ENCODE peak calls at places on chromosomes 7 and 10, in four cellular contexts. R is PC-9, F is body of pancreas, N is mammary epithelial cell. U is an unnamed sample.
A peak's percentile ranks its signal among the peaks of the same experiment; 100 is the strongest.

GRCh38 chr7:158683541-158683940 is 21.1 kb downstream of the NCAPG2 start:
- DNase-seq in R (no peak), F (no peak), N (no peak), U (no peak)

GRCh38 chr7:42272793-42273665 is 36.0 kb upstream of the GLI3 start:
- DNase-seq in R (no peak), F (no peak), N (peak; percentile 76), U (no peak)

GRCh38 chr7:135447783-135448182 is 62.1 kb downstream of the CNOT4 start:
- DNase-seq in R (no peak), F (peak; percentile 19), N (no peak), U (no peak)

GRCh38 chr10:43963793-43964425 is 315.2 kb upstream of the ZNF32 start:
- DNase-seq in R (no peak), F (no peak), N (no peak), U (no peak)

GRCh38 chr10:52443419-52444388 is 129.6 kb downstream of the DKK1 start:
- DNase-seq in R (peak; percentile 91), F (no peak), N (peak; percentile 98), U (no peak)

GRCh38 chr7:133668296-133669060 is 415.6 kb downstream of the EXOC4 start:
- DNase-seq in R (no peak), F (no peak), N (no peak), U (no peak)

GRCh38 chr7:24135003-24135817 is 148.8 kb upstream of the NPY start:
- DNase-seq in R (no peak), F (no peak), N (no peak), U (no peak)

GRCh38 chr7:157895520-157896375 is 558.9 kb downstream of the DNAJB6 start:
- DNase-seq in R (no peak), F (no peak), N (no peak), U (no peak)

GRCh38 chr7:26856481-26856880 is 7.9 kb downstream of the SKAP2 start:
- DNase-seq in R (no peak), F (no peak), N (peak; percentile 64), U (no peak)

GRCh38 chr10:87545783-87546182 is 41.1 kb downstream of the MINPP1 start:
- DNase-seq in R (no peak), F (no peak), N (no peak), U (no peak)

GRCh38 chr10:73803680-73804286 is 7.6 kb downstream of the NDST2 start:
- DNase-seq in R (no peak), F (no peak), N (no peak), U (no peak)

GRCh38 chr7:131040467-131040932 is 287.2 kb upstream of the MKLN1 start:
- DNase-seq in R (peak; percentile 77), F (peak; percentile 71), N (peak; percentile 48), U (peak; percentile 87)

GRCh38 chr7:97075928-97076327 is 41.6 kb upstream of the SDHAF3 start:
- DNase-seq in R (no peak), F (no peak), N (peak; percentile 6), U (no peak)

GRCh38 chr7:38310601-38311057 is 37.2 kb upstream of the TARP start:
- DNase-seq in R (no peak), F (peak; percentile 52), N (no peak), U (no peak)

GRCh38 chr7:130907439-130907838 is 173.4 kb upstream of the KLF14 start:
- DNase-seq in R (no peak), F (no peak), N (no peak), U (no peak)

GRCh38 chr10:25944771-25945170 is 10.7 kb downstream of the MYO3A start:
- DNase-seq in R (no peak), F (no peak), N (no peak), U (no peak)

GRCh38 chr10:55631071-55631654 is 729.9 kb downstream of the ZWINT start:
- DNase-seq in R (peak; percentile 35), F (peak; percentile 79), N (peak; percentile 27), U (peak; percentile 41)

GRCh38 chr10:80453715-80454525 is at the start of gene TSPAN14:
- DNase-seq in R (peak; percentile 64), F (peak; percentile 89), N (peak; percentile 78), U (peak; percentile 82)

GRCh38 chr7:134483296-134483695 is 24.4 kb upstream of the AKR1B1 start:
- DNase-seq in R (no peak), F (no peak), N (no peak), U (no peak)

GRCh38 chr7:14381306-14381705 is 391.8 kb upstream of the ETV1 start:
- DNase-seq in R (no peak), F (no peak), N (peak; percentile 20), U (no peak)

GRCh38 chr10:36671607-36672006 is 453.8 kb upstream of the ANKRD30A start:
- DNase-seq in R (no peak), F (no peak), N (no peak), U (no peak)

GRCh38 chr7:23378996-23379395 is 79.9 kb downstream of the MALSU1 start:
- DNase-seq in R (no peak), F (no peak), N (no peak), U (no peak)

GRCh38 chr7:106010866-106011265 is 47.8 kb downstream of the CDHR3 start:
- DNase-seq in R (no peak), F (no peak), N (no peak), U (no peak)

GRCh38 chr7:139232893-139233292 is 1.9 kb downstream of the UBN2 start:
- DNase-seq in R (peak; percentile 94), F (no peak), N (peak; percentile 78), U (no peak)

GRCh38 chr10:130902929-130903328 is 408.6 kb downstream of the TCERG1L start:
- DNase-seq in R (no peak), F (no peak), N (no peak), U (no peak)

GRCh38 chr7:136685506-136685905 is 182.9 kb upstream of the CHRM2 start:
- DNase-seq in R (no peak), F (no peak), N (no peak), U (no peak)

GRCh38 chr10:15898046-15898445 is 37.7 kb upstream of the MINDY3 start:
- DNase-seq in R (no peak), F (no peak), N (peak; percentile 19), U (no peak)

GRCh38 chr7:114539575-114539974 is 125.0 kb downstream of the FOXP2 start:
- DNase-seq in R (no peak), F (peak; percentile 46), N (no peak), U (peak; percentile 21)

GRCh38 chr7:51077951-51078350 is 238.7 kb downstream of the COBL start:
- DNase-seq in R (no peak), F (no peak), N (no peak), U (no peak)

GRCh38 chr10:73226663-73227062 is 20.4 kb downstream of the DNAJC9 start:
- DNase-seq in R (no peak), F (no peak), N (no peak), U (no peak)

GRCh38 chr7:82445226-82445625 is 1.6 kb upstream of the CACNA2D1 start:
- DNase-seq in R (no peak), F (no peak), N (no peak), U (no peak)

GRCh38 chr7:84913731-84914130 is 273.1 kb downstream of the SEMA3D start:
- DNase-seq in R (no peak), F (no peak), N (no peak), U (no peak)

GRCh38 chr10:43138757-43139241 is 554 bp downstream of the CSGALNACT2 start:
- DNase-seq in R (peak; percentile 45), F (no peak), N (peak; percentile 50), U (no peak)

GRCh38 chr7:36088966-36089365 is 64.1 kb upstream of the EEPD1 start:
- DNase-seq in R (no peak), F (no peak), N (no peak), U (no peak)

GRCh38 chr10:31404640-31405039 is 85.6 kb downstream of the ZEB1 start:
- DNase-seq in R (no peak), F (no peak), N (no peak), U (no peak)

GRCh38 chr10:79344502-79345195 is 2.6 kb upstream of the PPIF start:
- DNase-seq in R (no peak), F (peak; percentile 92), N (no peak), U (no peak)

GRCh38 chr10:7071421-7071820 is 339.4 kb downstream of the SFMBT2 start:
- DNase-seq in R (no peak), F (no peak), N (no peak), U (no peak)

GRCh38 chr10:71076473-71077142 is 135.8 kb upstream of the UNC5B start:
- DNase-seq in R (no peak), F (no peak), N (no peak), U (no peak)

GRCh38 chr7:85927226-85927625 is 716.5 kb upstream of the GRM3 start:
- DNase-seq in R (no peak), F (no peak), N (no peak), U (no peak)
- H3K27ac ChIP-seq in R (no peak overlapping the region), F (no peak overlapping the region), N (no peak overlapping the region), U (no peak overlapping the region)

GRCh38 chr7:69935107-69935506 is 336.8 kb downstream of the AUTS2 start:
- DNase-seq in R (no peak), F (no peak), N (no peak), U (no peak)
- H3K4me1 ChIP-seq in R (no peaks in the 10 kb centered on the region), F (peaks cover 5% of the 10 kb centered on the region), N (no peaks in the 10 kb centered on the region), U (no peaks in the 10 kb centered on the region)

GRCh38 chr10:98389398-98389797 is 25.6 kb downstream of the PYROXD2 start:
- DNase-seq in R (no peak), F (no peak), N (no peak), U (no peak)

GRCh38 chr10:98391065-98391464 is 23.9 kb downstream of the PYROXD2 start:
- DNase-seq in R (no peak), F (no peak), N (no peak), U (no peak)

GRCh38 chr10:98391578-98391991 is 23.4 kb downstream of the PYROXD2 start:
- DNase-seq in R (no peak), F (no peak), N (peak; percentile 43), U (no peak)

GRCh38 chr10:98390406-98390805 is 24.6 kb downstream of the PYROXD2 start:
- DNase-seq in R (no peak), F (no peak), N (no peak), U (no peak)

GRCh38 chr10:98388086-98388655 is 26.8 kb downstream of the PYROXD2 start:
- DNase-seq in R (no peak), F (no peak), N (no peak), U (no peak)
- TF ChIP-seq CTCF in R (no peak), F (no peak), N (no peak), U (no peak)

GRCh38 chr10:110357871-110358270 is 53.2 kb upstream of the SMNDC1 start:
- DNase-seq in R (no peak), F (no peak), N (no peak), U (no peak)
- H3K27ac ChIP-seq in R (no peak overlapping the region), F (no peak overlapping the region), N (no peak overlapping the region), U (no peak overlapping the region)

DNA sequence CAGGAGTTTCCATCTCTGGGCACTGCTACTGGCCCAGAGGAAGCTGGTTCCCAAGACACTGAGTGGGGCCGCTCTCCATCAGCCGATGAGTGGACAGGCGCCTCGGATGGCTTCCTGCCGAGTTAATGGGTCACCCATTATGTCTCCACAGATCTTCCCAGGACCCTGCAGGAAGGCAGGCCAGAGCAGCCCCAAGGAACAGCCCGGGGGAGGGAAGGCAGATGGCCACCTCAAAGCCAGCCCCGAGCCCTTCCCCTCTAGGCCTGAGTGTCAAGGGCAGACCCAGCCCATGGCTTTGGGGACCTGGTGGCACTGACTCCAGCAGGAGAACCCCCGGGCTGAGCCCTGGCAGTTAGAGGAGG is 3.4 kb upstream of the LFNG start:
- DNase-seq in R (no peak), F (no peak), N (no peak), U (no peak)
- H3K4me1 ChIP-seq in R (peaks cover 23% of the 10 kb centered on the region), F (peaks cover 31% of the 10 kb centered on the region), N (peaks cover 34% of the 10 kb centered on the region), U (peaks cover 21% of the 10 kb centered on the region)

GRCh38 chr7:146781352-146782116 is 664.9 kb downstream of the CNTNAP2 start:
- DNase-seq in R (no peak), F (no peak), N (no peak), U (no peak)
- TF ChIP-seq CTCF in R (no peak), F (no peak), N (no peak), U (no peak)

GRCh38 chr7:98879989-98880337 is 1.6 kb downstream of the TRRAP start:
- DNase-seq in R (no peak), F (no peak), N (no peak), U (no peak)
- H3K27ac ChIP-seq in R (no peak overlapping the region), F (peak overlapping the region; percentile 97), N (no peak overlapping the region), U (peak overlapping the region; percentile 80)

U was measured in colonic mucosa.